ENCODE peak calls at places on chromosome 12, in nine cellular contexts. F is fibroblast of pulmonary artery, M is astrocyte of the cerebellum, E is lower leg skin, O is endodermal cell, W is AG09309, N is tibial nerve, Y is tibial artery, D is esophagus squamous epithelium. L is an unnamed sample.

GRCh38 chr12:93819048-93819491 is 141.9 kb downstream of the CRADD start:
- DNase-seq in F (peak; percentile 91), M (peak; percentile 61), E (peak; percentile 85), O (no peak), W (no peak), N (peak; percentile 34), Y (peak; percentile 78), D (no peak), L (peak; percentile 21)

GRCh38 chr12:70443274-70443673 is 77.2 kb downstream of the KCNMB4 start:
- DNase-seq in F (peak; percentile 44), M (no peak), E (no peak), O (no peak), W (no peak), N (no peak), Y (no peak), D (no peak), L (no peak)

GRCh38 chr12:90250041-90250440 is 541.4 kb upstream of the ATP2B1 start:
- DNase-seq in F (no peak), M (no peak), E (no peak), O (no peak), W (no peak), N (no peak), Y (no peak), D (no peak), L (no peak)

GRCh38 chr12:85626031-85626781 is 210.0 kb downstream of the RASSF9 start:
- DNase-seq in F (peak; percentile 88), M (peak; percentile 37), E (no peak), O (no peak), W (peak; percentile 47), N (no peak), Y (no peak), D (no peak), L (peak; percentile 21)

GRCh38 chr12:108156717-108157116 is 27.6 kb downstream of the WSCD2 start:
- DNase-seq in F (no peak), M (no peak), E (no peak), O (no peak), W (no peak), N (no peak), Y (peak; percentile 69), D (no peak), L (no peak)

GRCh38 chr12:87813476-87814234 is 215.5 kb downstream of the C12orf50 start:
- DNase-seq in F (peak; percentile 54), M (peak; percentile 68), E (no peak), O (no peak), W (no peak), N (no peak), Y (no peak), D (no peak), L (no peak)

GRCh38 chr12:56282030-56282429 is 15.3 kb downstream of the COQ10A start:
- DNase-seq in F (no peak), M (no peak), E (no peak), O (no peak), W (no peak), N (no peak), Y (no peak), D (no peak), L (no peak)

GRCh38 chr12:44972746-44973421 is 78.0 kb downstream of the DBX2 start:
- DNase-seq in F (peak; percentile 9), M (no peak), E (no peak), O (peak; percentile 85), W (no peak), N (no peak), Y (no peak), D (no peak), L (no peak)

GRCh38 chr12:116375278-116375842 is 97.9 kb upstream of the MED13L start:
- DNase-seq in F (no peak), M (no peak), E (no peak), O (no peak), W (no peak), N (no peak), Y (peak; percentile 6), D (no peak), L (no peak)

GRCh38 chr12:6069452-6070093 is 54.9 kb downstream of the VWF start:
- DNase-seq in F (peak; percentile 90), M (no peak), E (peak; percentile 68), O (no peak), W (peak; percentile 89), N (no peak), Y (no peak), D (no peak), L (peak; percentile 78)

GRCh38 chr12:62210422-62210821 is 49.8 kb upstream of the USP15 start:
- DNase-seq in F (peak; percentile 67), M (peak; percentile 24), E (no peak), O (peak; percentile 70), W (peak; percentile 10), N (no peak), Y (peak; percentile 62), D (no peak), L (no peak)

GRCh38 chr12:32536000-32536345 is 136.6 kb downstream of the FGD4 start:
- DNase-seq in F (no peak), M (no peak), E (no peak), O (no peak), W (no peak), N (no peak), Y (no peak), D (no peak), L (no peak)

GRCh38 chr12:112616469-112617190 is 174.9 kb upstream of the RPH3A start:
- DNase-seq in F (no peak), M (no peak), E (no peak), O (peak; percentile 86), W (no peak), N (no peak), Y (no peak), D (no peak), L (no peak)

GRCh38 chr12:50505945-50506344 is 1.2 kb downstream of the DIP2B start:
- DNase-seq in F (peak; percentile 35), M (no peak), E (peak; percentile 58), O (no peak), W (no peak), N (peak; percentile 31), Y (no peak), D (no peak), L (no peak)

GRCh38 chr12:47100146-47100545 is 20.4 kb upstream of the AMIGO2 start:
- DNase-seq in F (no peak), M (no peak), E (no peak), O (no peak), W (no peak), N (no peak), Y (no peak), D (no peak), L (no peak)

GRCh38 chr12:52691076-52691764 is 11.0 kb upstream of the KRT1 start:
- DNase-seq in F (no peak), M (no peak), E (no peak), O (peak; percentile 83), W (no peak), N (no peak), Y (no peak), D (no peak), L (no peak)
- H3K4me3 ChIP-seq in F (no peak overlapping the region), M (no peak overlapping the region), E (no peak overlapping the region), O (peak overlapping the region; percentile 72), W (no peak overlapping the region), N (peak overlapping the region; percentile 28), Y (no peak overlapping the region), D (peak overlapping the region; percentile 57), L (peak overlapping the region; percentile 12)

GRCh38 chr12:12990700-12991468 is 9.2 kb downstream of the HEBP1 start:
- DNase-seq in F (peak; percentile 18), M (no peak), E (no peak), O (no peak), W (no peak), N (no peak), Y (no peak), D (no peak), L (no peak)

GRCh38 chr12:12993367-12993766 is 6.7 kb downstream of the HEBP1 start:
- DNase-seq in F (no peak), M (no peak), E (no peak), O (no peak), W (no peak), N (no peak), Y (no peak), D (no peak), L (no peak)

GRCh38 chr12:12996235-12996634 is 3.8 kb downstream of the HEBP1 start:
- DNase-seq in F (no peak), M (no peak), E (no peak), O (no peak), W (no peak), N (no peak), Y (no peak), D (no peak), L (no peak)

GRCh38 chr12:12995088-12995487 is 5.0 kb downstream of the HEBP1 start:
- DNase-seq in F (no peak), M (no peak), E (no peak), O (no peak), W (no peak), N (no peak), Y (no peak), D (no peak), L (no peak)

DNA sequence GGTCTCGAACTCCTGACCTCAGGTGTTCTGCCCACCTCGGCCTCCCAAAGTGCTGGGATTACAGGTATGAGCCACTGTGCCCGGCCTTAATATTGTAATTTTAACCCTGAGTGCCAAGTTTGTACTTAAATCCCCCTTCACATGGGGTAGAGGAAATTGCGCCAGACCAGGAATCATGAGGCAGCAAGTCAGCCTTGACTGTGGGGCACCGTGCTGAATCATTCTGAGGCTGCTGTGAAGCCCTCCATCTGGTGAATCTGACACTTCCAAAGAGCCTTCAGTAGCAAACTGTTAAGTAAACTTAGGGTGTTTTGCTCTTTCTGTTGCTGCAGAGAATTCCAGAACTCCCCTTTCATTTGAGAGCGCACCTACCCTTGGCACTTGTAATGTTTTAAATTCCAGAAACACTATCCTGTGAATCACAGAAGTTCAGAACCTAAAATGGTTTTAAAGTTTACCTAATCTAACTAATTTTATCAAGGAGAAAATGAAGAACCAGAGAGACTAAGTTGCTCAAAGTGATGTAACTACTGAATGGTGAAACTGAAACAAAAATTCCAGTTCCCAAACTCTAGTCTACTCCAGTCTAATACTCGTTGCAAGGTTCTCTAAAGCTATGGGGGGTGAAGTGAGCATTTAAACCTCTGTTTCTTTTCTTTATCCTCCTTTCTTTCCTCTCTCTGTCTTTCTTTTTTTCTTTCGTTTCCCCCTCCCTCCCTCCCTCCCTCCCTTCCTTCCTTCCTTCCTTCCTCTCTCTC is 7.5 kb downstream of the HEBP1 start:
- DNase-seq in F (peak; percentile 97), M (peak; percentile 76), E (no peak), O (no peak), W (peak; percentile 87), N (no peak), Y (peak; percentile 74), D (no peak), L (peak; percentile 90)
- TF ChIP-seq CTCF in F (no peak), M (no peak), E (no peak), O (no peak), W (no peak), N (no peak), Y (no peak), D (no peak), L (no peak)

DNA sequence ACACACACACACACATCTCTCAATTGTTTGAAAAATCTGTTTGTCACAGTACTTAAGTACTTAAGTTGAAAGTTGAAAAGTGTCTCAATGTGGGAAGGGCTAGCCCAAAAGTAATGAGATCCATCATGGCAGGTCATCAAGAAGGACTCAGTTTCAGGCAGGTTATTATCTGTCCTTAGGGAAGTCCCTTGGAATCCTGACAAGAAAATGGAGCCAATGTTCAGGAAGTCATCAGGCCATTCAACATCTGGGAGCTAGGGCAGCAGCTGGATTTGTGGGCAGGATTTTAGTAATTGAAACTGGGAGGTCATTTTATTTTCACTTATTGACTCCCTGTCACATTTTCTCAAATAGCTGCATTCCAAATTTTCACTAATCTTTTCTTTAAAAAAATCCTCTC is 56.1 kb downstream of the MSRB3 start:
- DNase-seq in F (peak; percentile 25), M (no peak), E (no peak), O (no peak), W (no peak), N (no peak), Y (no peak), D (no peak), L (no peak)
- H3K4me3 ChIP-seq in F (no peak overlapping the region), M (no peak overlapping the region), E (no peak overlapping the region), O (no peak overlapping the region), W (no peak overlapping the region), N (no peak overlapping the region), Y (no peak overlapping the region), D (no peak overlapping the region), L (no peak overlapping the region)

GRCh38 chr12:111529424-111530368 is 69.4 kb downstream of the ATXN2 start:
- DNase-seq in F (peak; percentile 72), M (peak; percentile 37), E (no peak), O (peak; percentile 92), W (peak; percentile 4), N (no peak), Y (no peak), D (no peak), L (no peak)
- TF ChIP-seq CTCF in F (peak; percentile 76), M (peak; percentile 77), E (no peak), O (peak; percentile 86), W (peak; percentile 70), N (peak; percentile 69), Y (peak; percentile 55), D (peak; percentile 47), L (peak; percentile 70)

L was measured in AG04449.